ENCODE peak calls at places on chromosomes 16 and 17, in four cellular contexts. F, P, J and N are unnamed samples.

GRCh38 chr16:48963306-48963705 is 318.3 kb downstream of the CBLN1 start:
- DNase-seq in F (peak; percentile 21), P (peak; percentile 95), J (no peak), N (peak; percentile 53)

GRCh38 chr16:21060027-21060510 is 90.6 kb downstream of the DNAH3 start:
- DNase-seq in F (no peak), P (no peak), J (no peak), N (no peak)

GRCh38 chr17:73541561-73541981 is 102.7 kb downstream of the SDK2 start:
- DNase-seq in F (no peak), P (no peak), J (no peak), N (no peak)

GRCh38 chr16:74083582-74083981 is 213.0 kb upstream of the PSMD7 start:
- DNase-seq in F (no peak), P (no peak), J (no peak), N (no peak)

GRCh38 chr16:24845726-24846547 is at the start of gene SLC5A11:
- DNase-seq in F (no peak), P (no peak), J (no peak), N (no peak)

GRCh38 chr17:78040561-78041400 is 82.3 kb downstream of the TNRC6C start:
- DNase-seq in F (no peak), P (peak; percentile 81), J (peak; percentile 29), N (peak; percentile 43)

GRCh38 chr16:55834044-55834443 is 1.1 kb upstream of the CES1 start:
- DNase-seq in F (no peak), P (no peak), J (no peak), N (no peak)

GRCh38 chr17:13576661-13577526 is 24.8 kb downstream of the HS3ST3A1 start:
- DNase-seq in F (no peak), P (no peak), J (no peak), N (no peak)

GRCh38 chr17:14873996-14874395 is 391.1 kb downstream of the PMP22 start:
- DNase-seq in F (no peak), P (no peak), J (no peak), N (no peak)

GRCh38 chr16:78538284-78538683 is 438.8 kb downstream of the WWOX start:
- DNase-seq in F (no peak), P (no peak), J (no peak), N (no peak)

GRCh38 chr16:27312580-27313421 is 973 bp upstream of the IL4R start:
- DNase-seq in F (no peak), P (no peak), J (no peak), N (no peak)

GRCh38 chr17:47119746-47120520 is 69.2 kb downstream of the CDC27 start:
- DNase-seq in F (no peak), P (peak; percentile 78), J (peak; percentile 79), N (peak; percentile 76)

GRCh38 chr16:24504467-24505345 is 34.7 kb upstream of the RBBP6 start:
- DNase-seq in F (peak; percentile 85), P (peak; percentile 69), J (peak; percentile 55), N (peak; percentile 50)

GRCh38 chr16:17379121-17379571 is 91.6 kb downstream of the XYLT1 start:
- DNase-seq in F (peak; percentile 78), P (peak; percentile 76), J (no peak), N (peak; percentile 70)

GRCh38 chr17:55518549-55518948 is 7.3 kb upstream of the SMIM36 start:
- DNase-seq in F (no peak), P (no peak), J (no peak), N (no peak)

GRCh38 chr16:89863741-89864391 is 9.5 kb upstream of the TCF25 start:
- DNase-seq in F (no peak), P (peak; percentile 34), J (peak; percentile 70), N (peak; percentile 40)

GRCh38 chr16:477758-478157 is 49.8 kb upstream of the CAPN15 start:
- DNase-seq in F (no peak), P (peak; percentile 86), J (no peak), N (no peak)